ENCODE peak calls at places on chromosomes 12 and 14, in eight cellular contexts. D is neural progenitor cell, T is stomach, S is OCI-LY7, X is K562, Y is aorta, J is ovary, N is cardiac muscle cell. K is an unnamed sample.

GRCh38 chr14:59274991-59275391 is 86.5 kb downstream of the DAAM1 start:
- DNase-seq in D (peak; percentile 47), T (no peak), S (peak; percentile 82), X (no peak), Y (no peak), J (no peak), N (no peak), K (no peak)

GRCh38 chr12:24561882-24562760 is 386.8 kb downstream of the BCAT1 start:
- DNase-seq in D (peak; percentile 84), T (peak; percentile 47), S (no peak), X (peak; percentile 11), Y (peak; percentile 85), J (peak; percentile 84), N (peak; percentile 73), K (peak; percentile 47)

GRCh38 chr12:70154960-70155589 is 88.2 kb upstream of the CNOT2 start:
- DNase-seq in D (peak; percentile 39), T (no peak), S (peak; percentile 65), X (no peak), Y (no peak), J (no peak), N (peak; percentile 4), K (peak; percentile 75)

GRCh38 chr14:22084393-22085281 is 411.0 kb upstream of the OR4E1 start:
- DNase-seq in D (peak; percentile 71), T (no peak), S (peak; percentile 71), X (peak; percentile 10), Y (no peak), J (peak; percentile 27), N (peak; percentile 71), K (peak; percentile 90)

GRCh38 chr12:57889541-57889989 is 43.0 kb upstream of the CTDSP2 start:
- DNase-seq in D (peak; percentile 34), T (no peak), S (no peak), X (no peak), Y (peak; percentile 92), J (peak; percentile 89), N (peak; percentile 98), K (no peak)

GRCh38 chr14:73751157-73751691 is 37.0 kb upstream of the PNMA1 start:
- DNase-seq in D (no peak), T (no peak), S (peak; percentile 33), X (no peak), Y (peak; percentile 40), J (no peak), N (no peak), K (peak; percentile 67)

GRCh38 chr12:1281683-1282366 is 290.8 kb downstream of the ERC1 start:
- DNase-seq in D (no peak), T (no peak), S (no peak), X (no peak), Y (no peak), J (peak; percentile 41), N (peak; percentile 66), K (no peak)

GRCh38 chr12:101782544-101782855 is 43.2 kb upstream of the SYCP3 start:
- DNase-seq in D (no peak), T (no peak), S (no peak), X (no peak), Y (no peak), J (no peak), N (no peak), K (no peak)

GRCh38 chr12:130014485-130014807 is 110.6 kb upstream of the TMEM132D start:
- DNase-seq in D (peak; percentile 63), T (no peak), S (no peak), X (no peak), Y (no peak), J (no peak), N (no peak), K (no peak)

GRCh38 chr12:130016194-130016593 is 112.4 kb upstream of the TMEM132D start:
- DNase-seq in D (no peak), T (no peak), S (no peak), X (no peak), Y (no peak), J (no peak), N (no peak), K (no peak)

GRCh38 chr12:130018614-130019013 is 114.8 kb upstream of the TMEM132D start:
- DNase-seq in D (no peak), T (no peak), S (no peak), X (no peak), Y (no peak), J (no peak), N (no peak), K (no peak)

GRCh38 chr12:130016986-130017385 is 113.2 kb upstream of the TMEM132D start:
- DNase-seq in D (no peak), T (no peak), S (no peak), X (no peak), Y (no peak), J (no peak), N (no peak), K (no peak)

DNA sequence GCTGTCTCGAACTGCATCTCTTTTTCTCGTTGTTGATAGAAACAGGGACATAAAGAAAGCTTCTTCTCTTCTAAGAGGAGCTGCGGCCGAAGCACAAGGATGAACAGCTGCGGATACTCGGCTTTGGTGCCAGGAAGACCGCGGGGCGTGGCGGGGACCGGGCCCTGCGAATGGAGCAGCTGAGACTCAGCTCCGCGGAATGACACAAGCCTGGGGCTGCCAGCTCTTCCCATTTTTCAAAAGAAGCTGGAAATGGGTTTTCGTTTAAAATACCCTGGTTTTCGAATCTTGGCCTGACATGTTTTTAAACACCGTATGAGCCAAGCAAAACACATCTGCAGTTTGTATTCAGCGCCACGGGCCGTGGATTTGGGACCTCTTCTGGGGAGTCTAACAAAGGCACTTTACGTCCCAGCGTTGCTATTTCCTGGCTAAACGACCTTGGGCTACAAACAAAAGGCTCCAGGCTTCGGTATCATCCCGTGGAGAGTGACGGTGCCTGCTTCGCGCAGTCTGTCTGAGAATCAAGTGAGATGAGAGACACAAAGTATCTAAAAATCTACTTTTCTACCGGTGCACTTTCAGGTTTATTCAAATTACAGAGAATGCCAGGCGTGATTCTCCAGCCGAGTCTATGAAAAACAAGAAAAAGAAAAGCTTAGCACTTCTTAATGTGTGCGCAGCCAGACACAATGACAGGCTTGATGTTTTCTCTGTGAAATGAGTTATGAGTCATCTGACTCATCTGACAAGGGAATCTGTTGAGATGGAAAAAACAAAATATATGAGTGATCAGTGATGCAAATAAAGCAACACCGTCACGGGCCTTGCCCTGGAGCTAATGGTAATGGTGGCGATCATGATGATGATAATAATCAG is 114.0 kb upstream of the TMEM132D start:
- DNase-seq in D (peak; percentile 30), T (no peak), S (no peak), X (no peak), Y (no peak), J (no peak), N (no peak), K (no peak)
- H3K27ac ChIP-seq in D (no peak overlapping the region), T (no peak overlapping the region), S (no peak overlapping the region), X (no peak overlapping the region), Y (no peak overlapping the region), J (no peak overlapping the region), N (no peak overlapping the region), K (no peak overlapping the region)

DNA sequence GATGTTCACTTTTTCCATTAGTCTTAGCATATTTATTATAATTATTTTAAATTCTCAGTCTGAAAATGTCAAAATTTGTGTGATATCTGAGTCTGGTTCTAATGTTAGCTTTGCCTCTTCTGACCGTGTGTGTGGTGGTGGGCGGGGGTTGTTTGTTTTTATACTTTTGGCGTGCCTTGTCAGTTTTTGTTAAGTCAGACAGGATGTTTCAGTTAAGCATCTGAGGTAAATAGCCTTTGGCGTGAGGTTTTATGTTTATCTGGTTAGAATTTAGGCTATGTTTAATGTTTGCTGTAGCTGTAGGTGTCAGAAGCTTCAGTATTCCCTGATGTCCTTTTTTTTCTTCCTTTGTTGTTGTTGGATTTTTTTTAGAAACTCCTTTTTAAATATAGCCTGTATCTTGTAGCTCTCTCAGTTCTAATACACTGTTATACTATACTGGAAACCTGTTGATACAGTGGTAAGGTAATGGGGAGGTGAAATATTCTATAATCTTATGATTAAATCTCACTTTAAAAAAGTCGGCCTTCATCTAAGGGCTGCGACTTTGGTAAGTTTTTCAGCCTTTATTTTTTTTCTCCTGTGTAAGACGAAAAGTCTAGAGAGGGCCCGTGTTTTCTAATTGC is 111.6 kb downstream of the SCAF11 start:
- DNase-seq in D (no peak), T (no peak), S (no peak), X (no peak), Y (no peak), J (no peak), N (peak; percentile 11), K (no peak)
- H3K27ac ChIP-seq in D (peak overlapping the region; percentile 60), T (peak overlapping the region; percentile 44), S (no peak overlapping the region), X (peak overlapping the region; percentile 81), Y (no peak overlapping the region), J (no peak overlapping the region), N (peak overlapping the region; percentile 74), K (no peak overlapping the region)

GRCh38 chr12:46702581-46703344 is 123.0 kb downstream of the SLC38A4 start:
- DNase-seq in D (peak; percentile 6), T (no peak), S (no peak), X (no peak), Y (peak; percentile 50), J (no peak), N (peak; percentile 65), K (no peak)
- H3K27ac ChIP-seq in D (no peak overlapping the region), T (no peak overlapping the region), S (no peak overlapping the region), X (no peak overlapping the region), Y (peak overlapping the region; percentile 12), J (no peak overlapping the region), N (no peak overlapping the region), K (no peak overlapping the region)

GRCh38 chr12:108840605-108841328 is 16.6 kb downstream of the SSH1 start:
- DNase-seq in D (peak; percentile 48), T (no peak), S (no peak), X (no peak), Y (no peak), J (no peak), N (no peak), K (no peak)

GRCh38 chr12:108838194-108839010 is 19.0 kb downstream of the SSH1 start:
- DNase-seq in D (no peak), T (peak; percentile 72), S (no peak), X (peak; percentile 65), Y (peak; percentile 96), J (peak; percentile 71), N (peak; percentile 100), K (no peak)

GRCh38 chr12:108839890-108840230 is 17.5 kb downstream of the SSH1 start:
- DNase-seq in D (no peak), T (no peak), S (no peak), X (no peak), Y (peak; percentile 64), J (no peak), N (no peak), K (no peak)

GRCh38 chr12:108837680-108838079 is 19.7 kb downstream of the SSH1 start:
- DNase-seq in D (no peak), T (no peak), S (no peak), X (no peak), Y (no peak), J (no peak), N (no peak), K (no peak)

DNA sequence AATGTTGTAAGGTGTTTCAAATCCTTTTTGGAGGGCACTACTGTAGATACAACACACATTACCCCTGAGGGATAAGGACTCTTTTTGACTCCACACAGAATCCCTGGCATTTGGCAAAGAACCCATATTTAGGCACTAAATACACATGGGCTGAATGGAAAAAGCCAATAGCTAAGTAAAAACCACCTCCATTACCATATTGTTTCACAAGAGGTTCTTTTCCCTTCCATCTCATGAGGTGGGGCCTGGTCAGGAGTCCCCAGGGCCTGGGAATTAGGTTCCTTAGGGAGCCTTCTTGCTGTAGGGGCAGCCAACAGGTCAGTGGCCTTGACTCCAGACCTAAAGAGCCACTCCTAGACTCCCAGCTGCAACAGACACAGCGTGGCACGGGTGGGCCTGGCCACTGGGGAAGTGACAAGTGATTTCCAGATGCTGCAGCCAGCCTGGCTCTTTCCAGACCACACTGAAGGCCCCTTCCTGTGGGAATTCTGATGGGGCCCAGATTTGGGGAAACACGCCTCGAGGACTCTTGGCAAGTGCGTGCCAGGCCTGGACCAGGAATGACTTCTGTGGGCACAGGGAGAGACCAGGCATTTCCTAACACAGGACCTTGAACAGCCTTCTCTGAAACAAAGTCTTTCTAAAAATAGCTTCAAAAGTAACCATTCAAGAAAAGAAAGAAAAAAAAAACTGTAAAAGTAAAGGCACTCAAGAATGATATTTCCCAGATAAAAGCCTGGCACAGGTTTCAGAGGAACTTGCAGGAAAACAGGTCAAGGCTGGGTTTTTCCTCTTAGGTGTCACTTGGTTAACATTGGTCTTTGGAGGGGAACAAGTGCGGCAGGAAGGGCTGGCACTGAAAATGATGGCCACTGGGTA is 18.1 kb downstream of the SSH1 start:
- DNase-seq in D (no peak), T (no peak), S (no peak), X (no peak), Y (peak; percentile 89), J (peak; percentile 56), N (peak; percentile 73), K (no peak)
- H3K27ac ChIP-seq in D (no peak overlapping the region), T (peak overlapping the region; percentile 87), S (no peak overlapping the region), X (peak overlapping the region; percentile 79), Y (peak overlapping the region; percentile 100), J (peak overlapping the region; percentile 12), N (peak overlapping the region; percentile 90), K (no peak overlapping the region)

K was measured in Karpas-422.